ENCODE peak calls at places on chromosome 11, in seven cellular contexts. M is PC-3, T is IMR-90, B is HepG2, I is astrocyte, K is A549, D is hepatocyte. N is an unnamed sample.

GRCh38 chr11:62702241-62702640 is 5.0 kb downstream of the BSCL2 start:
- DNase-seq in M (no peak), T (no peak), B (no peak), I (no peak), K (no peak), D (no peak), N (no peak)

GRCh38 chr11:47797633-47798032 is 30.5 kb upstream of the FNBP4 start:
- DNase-seq in M (peak; percentile 53), T (peak; percentile 89), B (no peak), I (peak; percentile 95), K (no peak), D (no peak), N (peak; percentile 65)

GRCh38 chr11:86686531-86686930 is 14.1 kb upstream of the ME3 start:
- DNase-seq in M (no peak), T (no peak), B (no peak), I (no peak), K (no peak), D (no peak), N (no peak)

GRCh38 chr11:134862168-134862567 is 450.1 kb upstream of the B3GAT1 start:
- DNase-seq in M (no peak), T (no peak), B (no peak), I (no peak), K (no peak), D (no peak), N (no peak)

GRCh38 chr11:123060265-123061000 is 1.5 kb downstream of the HSPA8 start:
- DNase-seq in M (no peak), T (no peak), B (no peak), I (no peak), K (no peak), D (no peak), N (no peak)

GRCh38 chr11:86014221-86014620 is 54.7 kb downstream of the PICALM start:
- DNase-seq in M (no peak), T (no peak), B (no peak), I (no peak), K (no peak), D (no peak), N (no peak)

GRCh38 chr11:125941606-125942275 is 4.1 kb upstream of the VSIG10L2 start:
- DNase-seq in M (peak; percentile 72), T (peak; percentile 19), B (peak; percentile 60), I (no peak), K (peak; percentile 55), D (peak; percentile 76), N (peak; percentile 92)

GRCh38 chr11:69387409-69387885 is 93.5 kb downstream of the MYEOV start:
- DNase-seq in M (peak; percentile 18), T (no peak), B (no peak), I (no peak), K (no peak), D (no peak), N (no peak)

GRCh38 chr11:95674669-95675358 is 114.8 kb downstream of the FAM76B start:
- DNase-seq in M (no peak), T (no peak), B (no peak), I (no peak), K (no peak), D (no peak), N (no peak)

GRCh38 chr11:106278391-106278790 is 200.9 kb downstream of the AASDHPPT start:
- DNase-seq in M (no peak), T (no peak), B (no peak), I (peak; percentile 29), K (no peak), D (no peak), N (no peak)

GRCh38 chr11:76241243-76242000 is 35.1 kb upstream of the WNT11 start:
- DNase-seq in M (no peak), T (no peak), B (no peak), I (no peak), K (no peak), D (no peak), N (no peak)

GRCh38 chr11:93478841-93479240 is 64.3 kb downstream of the SMCO4 start:
- DNase-seq in M (no peak), T (no peak), B (no peak), I (no peak), K (no peak), D (no peak), N (no peak)

GRCh38 chr11:76469141-76469540 is 24.3 kb downstream of the EMSY start:
- DNase-seq in M (no peak), T (no peak), B (no peak), I (no peak), K (no peak), D (no peak), N (no peak)

GRCh38 chr11:65791719-65792213 is 4.9 kb downstream of the OVOL1 start:
- DNase-seq in M (peak; percentile 77), T (no peak), B (no peak), I (peak; percentile 11), K (no peak), D (no peak), N (peak; percentile 86)

GRCh38 chr11:118514103-118514502 is 13.2 kb upstream of the TTC36 start:
- DNase-seq in M (no peak), T (no peak), B (no peak), I (no peak), K (no peak), D (no peak), N (no peak)

GRCh38 chr11:95498731-95499396 is 267.9 kb upstream of the SESN3 start:
- DNase-seq in M (peak; percentile 27), T (no peak), B (no peak), I (no peak), K (no peak), D (no peak), N (no peak)

GRCh38 chr11:33040862-33041453 is 1.6 kb downstream of the TCP11L1 start:
- DNase-seq in M (no peak), T (no peak), B (no peak), I (no peak), K (no peak), D (no peak), N (no peak)

GRCh38 chr11:78800089-78800690 is 225.5 kb upstream of the NARS2 start:
- DNase-seq in M (peak; percentile 71), T (no peak), B (no peak), I (no peak), K (no peak), D (no peak), N (no peak)

GRCh38 chr11:109946322-109946846 is 146.8 kb upstream of the ZC3H12C start:
- DNase-seq in M (peak; percentile 98), T (peak; percentile 97), B (peak; percentile 78), I (peak; percentile 93), K (peak; percentile 64), D (peak; percentile 93), N (peak; percentile 83)

GRCh38 chr11:109940816-109941215 is 152.4 kb upstream of the ZC3H12C start:
- DNase-seq in M (peak; percentile 97), T (peak; percentile 97), B (no peak), I (peak; percentile 89), K (peak; percentile 28), D (peak; percentile 10), N (no peak)

GRCh38 chr11:109945626-109946321 is 147.4 kb upstream of the ZC3H12C start:
- DNase-seq in M (peak; percentile 36), T (no peak), B (no peak), I (no peak), K (no peak), D (no peak), N (no peak)
- H3K4me2 ChIP-seq in M (peak overlapping the region; percentile 77), T (peak overlapping the region; percentile 83), B (peak overlapping the region; percentile 81), I (peak overlapping the region; percentile 80), K (peak overlapping the region; percentile 84), D (no peak overlapping the region), N (peak overlapping the region; percentile 82)

DNA sequence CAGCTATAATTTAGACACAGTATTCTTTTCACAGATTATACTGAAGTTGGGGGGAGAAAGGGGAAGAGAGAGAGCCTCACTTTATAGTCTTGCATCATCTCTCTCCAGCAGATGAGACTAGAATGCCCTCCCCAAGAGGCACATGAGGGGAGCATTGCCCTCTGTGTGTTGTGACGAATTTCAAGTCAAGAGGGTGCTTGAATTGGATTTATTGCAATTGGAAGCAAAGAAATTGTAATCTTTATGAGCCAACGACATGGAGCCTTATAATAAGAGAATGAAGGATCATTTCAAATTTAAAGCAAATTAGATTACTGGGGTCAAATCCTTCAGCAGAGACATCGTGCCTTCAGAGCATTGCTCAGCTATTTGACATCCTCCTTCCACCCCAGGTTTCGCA is 17.7 kb upstream of the CADM1 start:
- DNase-seq in M (no peak), T (no peak), B (no peak), I (no peak), K (no peak), D (no peak), N (no peak)
- H3K4me2 ChIP-seq in M (no peak overlapping the region), T (no peak overlapping the region), B (no peak overlapping the region), I (no peak overlapping the region), K (no peak overlapping the region), D (no peak overlapping the region), N (no peak overlapping the region)

DNA sequence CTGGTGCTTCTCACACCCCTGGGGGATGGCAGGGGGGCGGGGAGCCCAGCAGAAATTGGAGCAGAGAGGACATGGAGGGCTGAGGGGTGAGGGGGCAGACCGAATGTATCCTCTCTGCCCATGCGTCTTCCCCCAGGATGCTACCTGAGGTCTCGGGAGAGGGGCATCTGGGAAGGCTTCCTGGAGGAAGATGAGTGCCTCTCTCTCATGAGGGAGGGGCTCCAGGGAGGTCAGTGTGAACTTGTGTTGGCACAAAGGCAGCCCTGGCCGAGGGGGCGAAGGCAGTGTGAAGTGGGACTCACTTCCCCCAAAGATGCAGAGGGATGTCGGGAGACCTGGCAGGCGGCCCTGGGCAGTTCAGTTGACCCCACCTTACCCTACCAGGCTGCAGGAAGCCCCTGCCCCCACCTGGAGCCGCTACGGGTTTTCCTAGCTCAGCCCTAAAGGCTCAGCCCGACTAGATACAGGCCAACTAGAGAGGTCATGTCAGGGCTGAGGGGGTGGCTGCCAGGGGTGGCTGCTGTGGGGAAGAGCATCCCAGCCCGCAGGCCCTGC is 10.4 kb downstream of the ASCL2 start:
- DNase-seq in M (no peak), T (no peak), B (no peak), I (no peak), K (no peak), D (no peak), N (no peak)
- H3K4me2 ChIP-seq in M (no peak overlapping the region), T (no peak overlapping the region), B (no peak overlapping the region), I (no peak overlapping the region), K (no peak overlapping the region), D (no peak overlapping the region), N (no peak overlapping the region)

GRCh38 chr11:19244621-19245020 is 3.9 kb upstream of the E2F8 start:
- DNase-seq in M (peak; percentile 54), T (no peak), B (no peak), I (no peak), K (no peak), D (peak; percentile 35), N (peak; percentile 66)
- H3K4me2 ChIP-seq in M (peak overlapping the region; percentile 98), T (no peak overlapping the region), B (peak overlapping the region; percentile 8), I (no peak overlapping the region), K (no peak overlapping the region), D (no peak overlapping the region), N (no peak overlapping the region)

GRCh38 chr11:58562375-58562800 is 13.3 kb downstream of the LPXN start:
- DNase-seq in M (no peak), T (no peak), B (peak; percentile 47), I (no peak), K (no peak), D (peak; percentile 24), N (no peak)

GRCh38 chr11:58561394-58562102 is 14.1 kb downstream of the LPXN start:
- DNase-seq in M (no peak), T (no peak), B (peak; percentile 77), I (no peak), K (no peak), D (no peak), N (no peak)

GRCh38 chr11:58560842-58561241 is 14.8 kb downstream of the LPXN start:
- DNase-seq in M (no peak), T (no peak), B (no peak), I (no peak), K (no peak), D (no peak), N (no peak)

GRCh38 chr11:58567889-58568512 is 7.7 kb downstream of the LPXN start:
- DNase-seq in M (peak; percentile 87), T (peak; percentile 54), B (peak; percentile 49), I (peak; percentile 32), K (peak; percentile 44), D (peak; percentile 73), N (no peak)

GRCh38 chr11:58564226-58564625 is 11.4 kb downstream of the LPXN start:
- DNase-seq in M (no peak), T (no peak), B (no peak), I (no peak), K (no peak), D (no peak), N (no peak)
- H3K4me2 ChIP-seq in M (no peak overlapping the region), T (no peak overlapping the region), B (no peak overlapping the region), I (no peak overlapping the region), K (no peak overlapping the region), D (no peak overlapping the region), N (no peak overlapping the region)